ENCODE peak calls at places on chromosomes 4 and X, in nine cellular contexts. K, Q, Y, P, O, A, G, R and D are unnamed samples.

GRCh38 chr4:117514779-117515178 is 429.4 kb upstream of the TRAM1L1 start:
- DNase-seq in K (no peak), Q (no peak), Y (no peak), P (no peak), O (no peak), A (no peak), G (no peak), R (no peak), D (no peak)

GRCh38 chr4:42282081-42282901 is 115.0 kb upstream of the SHISA3 start:
- DNase-seq in K (no peak), Q (no peak), Y (peak; percentile 80), P (peak; percentile 58), O (peak; percentile 89), A (no peak), G (no peak), R (peak; percentile 89), D (peak; percentile 49)

GRCh38 chrX:120791013-120791643 is 84.5 kb downstream of the CT47B1 start:
- DNase-seq in K (no peak), Q (no peak), Y (peak; percentile 61), P (no peak), O (peak; percentile 79), A (no peak), G (peak; percentile 74), R (peak; percentile 80), D (no peak)

GRCh38 chr4:113109106-113109740 is 59.8 kb downstream of the ANK2 start:
- DNase-seq in K (peak; percentile 46), Q (no peak), Y (no peak), P (no peak), O (no peak), A (no peak), G (no peak), R (no peak), D (no peak)

GRCh38 chrX:112266136-112266535 is 183.6 kb upstream of the TRPC5 start:
- DNase-seq in K (no peak), Q (no peak), Y (no peak), P (no peak), O (no peak), A (no peak), G (no peak), R (no peak), D (no peak)

GRCh38 chrX:53324803-53325202 is 43.4 kb upstream of the IQSEC2 start:
- DNase-seq in K (no peak), Q (no peak), Y (no peak), P (no peak), O (no peak), A (no peak), G (no peak), R (no peak), D (no peak)

GRCh38 chr4:183968502-183968901 is 63.4 kb downstream of the STOX2 start:
- DNase-seq in K (no peak), Q (no peak), Y (no peak), P (no peak), O (no peak), A (no peak), G (no peak), R (no peak), D (no peak)

GRCh38 chr4:57303012-57303751 is 193.0 kb upstream of the IGFBP7 start:
- DNase-seq in K (no peak), Q (no peak), Y (no peak), P (no peak), O (peak; percentile 22), A (no peak), G (no peak), R (no peak), D (peak; percentile 41)

GRCh38 chr4:108717386-108717785 is 45.5 kb downstream of the ETNPPL start:
- DNase-seq in K (no peak), Q (no peak), Y (no peak), P (no peak), O (no peak), A (no peak), G (no peak), R (no peak), D (no peak)